ENCODE peak calls at places on chromosomes 1 and 21, in nine cellular contexts. X, U, J, M, E, W, K, I and G are unnamed samples.

GRCh38 chr1:209861242-209861641 is 33.5 kb downstream of the UTP25 start:
- DNase-seq in X (no peak), U (no peak), J (no peak), M (no peak), E (no peak), W (no peak), K (no peak), I (no peak), G (no peak)

GRCh38 chr1:234970371-234970730 is 158.3 kb downstream of the TOMM20 start:
- DNase-seq in X (no peak), U (no peak), J (peak), M (no peak), E (peak), W (no peak), K (no peak), I (no peak), G (no peak)

GRCh38 chr1:27603320-27603961 is 503 bp downstream of the AHDC1 start:
- DNase-seq in X (peak), U (no peak), J (no peak), M (peak), E (no peak), W (peak), K (no peak), I (no peak), G (peak)

GRCh38 chr21:33993286-33994231 is 78.0 kb upstream of the ATP5PO start:
- DNase-seq in X (no peak), U (peak), J (no peak), M (no peak), E (no peak), W (no peak), K (no peak), I (no peak), G (no peak)

GRCh38 chr1:158045639-158046038 is 52.2 kb downstream of the KIRREL1 start:
- DNase-seq in X (no peak), U (peak), J (peak), M (no peak), E (peak), W (no peak), K (peak), I (peak), G (no peak)

GRCh38 chr1:163361123-163361934 is 39.6 kb downstream of the NUF2 start:
- DNase-seq in X (no peak), U (no peak), J (peak), M (no peak), E (no peak), W (peak), K (no peak), I (no peak), G (no peak)

GRCh38 chr21:42777757-42778344 is 101.5 kb downstream of the WDR4 start:
- DNase-seq in X (no peak), U (no peak), J (no peak), M (peak), E (peak), W (no peak), K (no peak), I (no peak), G (peak)

GRCh38 chr21:45405819-45406762 is 1.1 kb downstream of the COL18A1 start:
- DNase-seq in X (no peak), U (no peak), J (no peak), M (peak), E (peak), W (no peak), K (no peak), I (no peak), G (no peak)

GRCh38 chr1:157073944-157074685 is 25.5 kb downstream of the ETV3L start:
- DNase-seq in X (peak), U (peak), J (peak), M (peak), E (peak), W (peak), K (peak), I (peak), G (no peak)

GRCh38 chr21:39441502-39442475 is 3.8 kb downstream of the LCA5L start:
- DNase-seq in X (no peak), U (no peak), J (peak), M (no peak), E (peak), W (peak), K (peak), I (peak), G (no peak)

GRCh38 chr1:156961709-156962108 is 41.3 kb downstream of the LRRC71 start:
- DNase-seq in X (no peak), U (no peak), J (no peak), M (no peak), E (no peak), W (peak), K (no peak), I (peak), G (no peak)

GRCh38 chr1:246925997-246926626 is 5.6 kb downstream of the AHCTF1 start:
- DNase-seq in X (no peak), U (no peak), J (no peak), M (no peak), E (no peak), W (no peak), K (no peak), I (no peak), G (no peak)

GRCh38 chr1:24021403-24022266 is 41.5 kb upstream of the SRSF10 start:
- DNase-seq in X (no peak), U (peak), J (no peak), M (no peak), E (no peak), W (no peak), K (no peak), I (peak), G (no peak)

GRCh38 chr1:46996659-46997281 is 26.7 kb upstream of the CYP4X1 start:
- DNase-seq in X (no peak), U (no peak), J (no peak), M (no peak), E (no peak), W (no peak), K (no peak), I (no peak), G (no peak)

GRCh38 chr1:51088474-51088873 is 13.6 kb upstream of the C1orf185 start:
- DNase-seq in X (no peak), U (no peak), J (peak), M (no peak), E (no peak), W (peak), K (no peak), I (no peak), G (no peak)

GRCh38 chr1:200837931-200838571 is 34.7 kb upstream of the GPR25 start:
- DNase-seq in X (no peak), U (no peak), J (peak), M (no peak), E (peak), W (peak), K (peak), I (peak), G (no peak)

GRCh38 chr1:45522324-45523104 is 830 bp upstream of the PRDX1 start:
- DNase-seq in X (no peak), U (no peak), J (no peak), M (no peak), E (peak), W (no peak), K (peak), I (peak), G (no peak)

GRCh38 chr1:227786673-227787512 is 28.6 kb upstream of the PRSS38 start:
- DNase-seq in X (peak), U (no peak), J (no peak), M (peak), E (no peak), W (peak), K (no peak), I (no peak), G (no peak)

GRCh38 chr1:170674239-170674638 is 10.3 kb downstream of the PRRX1 start:
- DNase-seq in X (no peak), U (no peak), J (peak), M (no peak), E (no peak), W (no peak), K (no peak), I (no peak), G (no peak)
- TF ChIP-seq CTCF in X (no peak), U (no peak), J (no peak), M (no peak), E (no peak), W (no peak), K (no peak), I (no peak), G (no peak)

DNA sequence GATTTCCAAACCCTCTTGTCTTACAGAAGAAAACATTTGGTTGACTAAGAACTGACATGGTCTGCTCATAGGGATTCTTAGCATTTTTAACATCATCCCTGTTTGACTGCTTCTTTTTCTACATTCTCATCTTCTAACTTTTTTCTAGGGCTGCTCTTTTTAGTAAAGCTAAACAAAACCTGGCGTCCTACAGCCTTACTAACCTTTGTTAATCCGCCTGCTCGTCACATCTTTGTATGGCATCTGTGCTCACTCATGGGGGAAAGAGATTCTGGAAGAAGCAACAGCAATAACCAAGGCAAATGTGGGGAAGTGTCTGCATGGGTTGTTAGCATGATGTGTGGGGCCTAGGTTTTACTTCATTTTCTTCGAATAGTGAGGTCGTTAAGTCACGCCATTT is 92.0 kb downstream of the KIF1B start:
- DNase-seq in X (no peak), U (no peak), J (no peak), M (no peak), E (no peak), W (no peak), K (no peak), I (no peak), G (no peak)
- TF ChIP-seq CTCF in X (no peak), U (no peak), J (no peak), M (no peak), E (no peak), W (no peak), K (no peak), I (no peak), G (no peak)

GRCh38 chr1:62989497-62989896 is 205.6 kb downstream of the ATG4C start:
- DNase-seq in X (no peak), U (no peak), J (no peak), M (no peak), E (no peak), W (no peak), K (no peak), I (no peak), G (no peak)
- TF ChIP-seq CTCF in X (no peak), U (no peak), J (no peak), M (no peak), E (peak), W (no peak), K (no peak), I (no peak), G (no peak)

DNA sequence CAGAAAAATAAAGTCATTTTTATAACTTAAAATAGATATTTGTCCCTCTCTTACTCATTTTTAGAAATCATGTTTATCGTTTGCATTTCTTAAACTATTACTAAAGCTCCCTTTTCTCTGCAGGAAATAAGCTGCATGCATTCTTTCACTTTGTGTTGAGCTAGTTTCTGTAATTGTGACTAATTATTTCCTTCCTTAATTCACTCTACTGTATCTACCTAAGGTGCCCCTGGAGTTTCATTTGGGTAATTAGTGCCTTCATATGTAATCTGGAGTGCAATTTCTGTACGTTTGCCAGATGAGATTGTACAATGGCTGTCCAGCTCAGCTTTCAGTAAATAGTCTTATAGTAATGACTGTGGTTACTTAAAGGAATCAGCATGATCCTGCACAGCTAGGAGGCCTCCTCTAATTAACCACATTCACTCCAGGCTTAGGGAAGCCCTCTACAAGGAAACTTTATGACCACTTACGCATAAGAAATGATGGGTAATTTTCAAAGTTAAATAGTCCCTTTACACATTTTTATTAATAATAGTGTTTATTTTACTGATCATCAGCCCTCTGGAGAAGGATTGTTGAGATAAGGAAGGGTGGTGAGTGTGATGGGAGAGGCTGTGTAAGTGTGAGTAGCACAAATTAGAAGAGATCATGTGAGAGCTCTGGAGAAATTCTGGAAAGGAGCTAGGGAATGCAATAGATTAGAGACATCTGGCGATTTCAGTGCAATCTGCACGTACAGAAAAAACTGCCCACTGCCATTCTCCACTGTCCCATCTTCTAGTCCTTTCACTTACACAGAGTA is 86.8 kb downstream of the LRRC8C start:
- DNase-seq in X (no peak), U (no peak), J (peak), M (no peak), E (no peak), W (peak), K (peak), I (peak), G (no peak)
- TF ChIP-seq CTCF in X (no peak), U (no peak), J (no peak), M (no peak), E (no peak), W (peak), K (no peak), I (peak), G (no peak)

GRCh38 chr1:17631410-17631809 is 91.9 kb downstream of the ARHGEF10L start:
- DNase-seq in X (no peak), U (no peak), J (no peak), M (no peak), E (no peak), W (no peak), K (no peak), I (no peak), G (no peak)

GRCh38 chr1:17630048-17630830 is 90.7 kb downstream of the ARHGEF10L start:
- DNase-seq in X (peak), U (peak), J (peak), M (peak), E (no peak), W (no peak), K (no peak), I (no peak), G (no peak)

GRCh38 chr1:17632106-17632505 is 92.6 kb downstream of the ARHGEF10L start:
- DNase-seq in X (no peak), U (no peak), J (no peak), M (no peak), E (no peak), W (no peak), K (no peak), I (no peak), G (no peak)

GRCh38 chr1:17627239-17628052 is 87.9 kb downstream of the ARHGEF10L start:
- DNase-seq in X (no peak), U (no peak), J (no peak), M (no peak), E (no peak), W (no peak), K (no peak), I (no peak), G (no peak)

GRCh38 chr1:17629460-17629859 is 90.0 kb downstream of the ARHGEF10L start:
- DNase-seq in X (no peak), U (no peak), J (no peak), M (no peak), E (no peak), W (no peak), K (no peak), I (no peak), G (no peak)
- TF ChIP-seq CTCF in X (peak), U (peak), J (peak), M (peak), E (peak), W (peak), K (peak), I (peak), G (no peak)

GRCh38 chr1:230696722-230697432 is 17.0 kb downstream of the AGT start:
- DNase-seq in X (no peak), U (no peak), J (no peak), M (no peak), E (peak), W (no peak), K (peak), I (no peak), G (no peak)

GRCh38 chr1:230694991-230695390 is 18.9 kb downstream of the AGT start:
- DNase-seq in X (no peak), U (no peak), J (no peak), M (no peak), E (no peak), W (no peak), K (no peak), I (no peak), G (no peak)

GRCh38 chr1:230700132-230700531 is 13.8 kb downstream of the AGT start:
- DNase-seq in X (no peak), U (no peak), J (no peak), M (no peak), E (no peak), W (no peak), K (no peak), I (no peak), G (no peak)

GRCh38 chr1:230699716-230700115 is 14.2 kb downstream of the AGT start:
- DNase-seq in X (no peak), U (no peak), J (no peak), M (no peak), E (no peak), W (no peak), K (no peak), I (no peak), G (no peak)

DNA sequence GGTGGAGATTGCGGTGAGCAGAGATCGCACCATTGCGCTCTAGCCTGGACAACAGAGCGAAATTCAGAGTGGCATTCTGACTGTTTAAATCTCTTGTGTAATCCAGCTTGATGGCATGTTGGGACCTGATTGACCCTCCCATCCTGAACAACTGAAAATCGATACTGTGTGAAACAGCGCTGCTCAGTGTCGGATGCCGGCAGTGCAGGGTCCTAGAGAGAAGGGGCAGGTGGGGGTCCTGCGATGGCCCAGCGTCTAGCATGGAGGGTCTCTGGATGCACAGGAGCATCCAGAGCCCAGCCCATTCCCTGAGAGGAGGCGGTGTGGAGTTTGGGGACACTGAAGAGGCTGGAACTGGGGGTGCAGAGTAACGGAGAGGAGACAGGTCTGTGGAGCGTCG is 15.8 kb downstream of the AGT start:
- DNase-seq in X (no peak), U (no peak), J (no peak), M (no peak), E (no peak), W (no peak), K (no peak), I (no peak), G (no peak)
- TF ChIP-seq CTCF in X (no peak), U (no peak), J (no peak), M (no peak), E (no peak), W (no peak), K (no peak), I (no peak), G (no peak)

DNA sequence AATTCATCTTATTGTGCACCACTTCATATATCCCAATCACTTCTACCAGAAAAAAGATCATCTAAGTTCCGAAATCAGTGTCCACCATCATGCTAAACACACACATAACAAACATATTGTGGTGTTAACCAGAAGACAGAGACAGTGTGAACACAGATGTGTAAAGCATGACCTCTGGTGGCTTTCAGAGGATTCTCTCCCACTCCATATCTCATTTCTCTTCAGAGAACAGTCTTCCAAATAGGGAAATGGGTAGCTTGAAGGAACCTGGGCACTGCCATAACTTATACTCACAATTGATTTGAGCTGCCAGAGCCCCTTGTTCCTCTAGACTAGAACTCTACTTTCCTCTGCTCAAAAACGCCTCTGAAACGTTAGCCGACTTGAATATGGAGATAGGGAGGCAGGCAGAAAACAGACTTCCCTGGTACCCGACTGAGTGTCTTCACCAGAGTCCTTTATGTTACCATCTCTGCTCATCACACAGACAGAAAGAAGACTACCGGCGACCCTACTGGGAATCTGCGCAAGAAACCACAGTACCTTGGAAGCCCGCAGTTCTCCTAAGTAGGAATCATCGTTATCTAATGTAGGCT is 1.8 kb upstream of the ELAPOR1 start:
- DNase-seq in X (no peak), U (no peak), J (peak), M (no peak), E (peak), W (peak), K (no peak), I (peak), G (no peak)
- TF ChIP-seq CTCF in X (no peak), U (no peak), J (peak), M (no peak), E (peak), W (peak), K (peak), I (no peak), G (no peak)

GRCh38 chr1:110766336-110766647 is 91.6 kb upstream of the KCNA3 start:
- DNase-seq in X (no peak), U (no peak), J (no peak), M (no peak), E (no peak), W (no peak), K (no peak), I (no peak), G (no peak)
- TF ChIP-seq CTCF in X (no peak), U (no peak), J (no peak), M (peak), E (no peak), W (peak), K (no peak), I (peak), G (no peak)

DNA sequence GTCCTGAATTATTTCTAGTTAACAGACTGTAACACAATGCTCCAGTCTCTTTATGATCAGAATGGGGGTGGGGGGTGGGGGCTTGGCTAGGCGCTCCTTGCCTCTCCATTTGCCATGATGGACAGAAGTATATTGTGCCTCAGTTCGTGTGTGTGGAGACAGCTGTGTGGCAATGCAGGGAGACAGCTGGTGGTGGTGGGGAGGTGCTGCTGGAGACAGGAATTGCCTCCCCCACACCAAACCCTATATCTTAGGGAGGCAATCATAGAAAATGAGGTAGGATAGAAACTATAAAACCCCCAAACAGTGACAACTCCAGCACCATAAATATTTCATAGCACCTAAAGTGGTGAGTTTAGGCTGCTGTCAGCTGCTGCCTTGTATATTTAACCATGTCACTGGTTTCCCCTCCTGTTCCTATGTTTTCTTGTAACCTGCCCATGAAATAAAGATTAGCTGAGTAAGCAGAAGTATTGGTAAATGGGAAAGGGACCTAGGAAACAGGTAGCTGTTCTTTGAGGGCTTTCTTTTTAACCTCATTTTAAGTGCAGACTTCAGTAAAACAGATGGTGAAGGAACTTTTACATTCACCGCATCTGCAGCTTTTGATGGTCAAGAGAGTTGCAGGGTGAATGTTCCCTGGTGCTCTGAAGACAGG is 3.4 kb downstream of the PLXNA2 start:
- DNase-seq in X (no peak), U (no peak), J (no peak), M (no peak), E (no peak), W (no peak), K (no peak), I (no peak), G (no peak)
- TF ChIP-seq CTCF in X (no peak), U (no peak), J (no peak), M (no peak), E (no peak), W (no peak), K (no peak), I (no peak), G (no peak)

DNA sequence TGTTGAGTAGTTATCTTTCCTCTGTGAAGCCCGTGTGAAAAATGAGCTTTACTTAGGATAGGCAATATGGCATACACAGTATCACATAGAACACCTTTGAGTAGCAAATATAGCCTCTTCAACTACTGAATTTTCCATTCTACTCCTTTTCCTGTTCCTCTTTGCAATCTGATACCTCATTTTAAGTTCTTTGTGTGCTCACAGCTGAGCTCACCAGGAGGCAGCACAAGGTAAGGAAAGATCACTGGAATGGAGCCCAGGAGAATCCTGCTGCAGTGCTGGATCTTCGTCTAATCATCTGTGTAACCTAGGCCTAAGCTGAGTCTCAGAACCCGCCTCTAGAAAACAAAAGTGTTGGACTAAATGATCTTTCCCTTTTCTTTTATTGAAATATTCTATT is 171.0 kb downstream of the LRRC40 start:
- DNase-seq in X (no peak), U (no peak), J (peak), M (no peak), E (peak), W (no peak), K (peak), I (peak), G (no peak)
- TF ChIP-seq CTCF in X (no peak), U (no peak), J (peak), M (no peak), E (peak), W (no peak), K (peak), I (peak), G (no peak)